ENCODE peak calls at places on chromosomes 12 and 14, in four cellular contexts. Q is esophagus squamous epithelium, L is AG09309, E is IMR-90. F is an unnamed sample.

GRCh38 chr14:81269100-81269978 is 48.6 kb upstream of the GTF2A1 start:
- DNase-seq in E (peak), L (no peak), Q (no peak), F (peak)

GRCh38 chr14:36028218-36028617 is 148.3 kb downstream of the PTCSC3 start:
- DNase-seq in E (no peak), L (no peak), Q (no peak), F (no peak)

GRCh38 chr14:41146391-41146790 is 460.3 kb upstream of the LRFN5 start:
- DNase-seq in E (no peak), L (no peak), Q (no peak), F (no peak)

GRCh38 chr12:14743061-14743460 is 46.7 kb upstream of the GUCY2C start:
- DNase-seq in E (no peak), L (no peak), Q (no peak), F (no peak)

GRCh38 chr12:106245767-106246166 is 2.1 kb downstream of the CKAP4 start:
- DNase-seq in L (no peak), Q (no peak), E (peak), F (no peak)

GRCh38 chr14:69612759-69613145 is 1.4 kb downstream of the SUSD6 start:
- DNase-seq in L (no peak), E (no peak), Q (no peak), F (no peak)

GRCh38 chr12:64569923-64570595 is 40.2 kb upstream of the RASSF3 start:
- DNase-seq in L (no peak), E (no peak), Q (no peak), F (no peak)

GRCh38 chr12:111041091-111041490 is 120.7 kb upstream of the MYL2 start:
- DNase-seq in L (no peak), Q (no peak), E (no peak), F (no peak)

GRCh38 chr12:45234134-45234865 is 18.4 kb downstream of the ANO6 start:
- DNase-seq in Q (no peak), L (peak), E (peak), F (no peak)

GRCh38 chr12:56256326-56256960 is 1.7 kb downstream of the ANKRD52 start:
- DNase-seq in E (peak), Q (no peak), L (no peak), F (no peak)

GRCh38 chr12:124512667-124513296 is 54.6 kb downstream of the NCOR2 start:
- DNase-seq in L (peak), E (peak), Q (no peak), F (no peak)

GRCh38 chr14:95095991-95096390 is 61.3 kb downstream of the DICER1 start:
- DNase-seq in Q (no peak), L (no peak), E (no peak), F (no peak)

GRCh38 chr14:64683264-64683663 is 21.0 kb upstream of the PLEKHG3 start:
- DNase-seq in Q (no peak), E (no peak), L (no peak), F (no peak)

GRCh38 chr14:34113051-34113511 is 162.2 kb upstream of the EGLN3 start:
- DNase-seq in L (peak), E (peak), Q (no peak), F (no peak)

GRCh38 chr12:127113945-127114344 is 1153.0 kb upstream of the TMEM132C start:
- DNase-seq in L (no peak), E (no peak), Q (no peak), F (no peak)

GRCh38 chr12:49932023-49932422 is 18.5 kb upstream of the AQP2 start:
- DNase-seq in E (no peak), Q (no peak), L (no peak), F (no peak)

GRCh38 chr12:26987634-26988424 is 26.4 kb downstream of the TM7SF3 start:
- DNase-seq in Q (no peak), E (peak), L (no peak), F (peak)

GRCh38 chr14:51202914-51203665 is 37.0 kb upstream of the TMX1 start:
- DNase-seq in Q (no peak), L (no peak), E (no peak), F (peak)

GRCh38 chr12:57191410-57191809 is 25.2 kb upstream of the NXPH4 start:
- DNase-seq in Q (no peak), L (no peak), E (no peak), F (no peak)

GRCh38 chr14:59474172-59474571 is 9.0 kb upstream of the GPR135 start:
- DNase-seq in L (no peak), E (peak), Q (no peak), F (no peak)

GRCh38 chr12:116524964-116525379 is 34.2 kb upstream of the MAP1LC3B2 start:
- DNase-seq in L (no peak), Q (no peak), E (peak), F (no peak)

GRCh38 chr14:49303952-49304516 is 282.1 kb downstream of the RPS29 start:
- DNase-seq in L (no peak), Q (no peak), E (peak), F (no peak)

GRCh38 chr12:90939382-90939781 is 15.6 kb downstream of the CCER1 start:
- DNase-seq in E (peak), Q (no peak), L (no peak), F (no peak)

GRCh38 chr12:90940872-90941499 is 14.0 kb downstream of the CCER1 start:
- DNase-seq in E (peak), L (peak), Q (no peak), F (peak)

GRCh38 chr12:90943248-90943647 is 11.7 kb downstream of the CCER1 start:
- DNase-seq in L (no peak), E (no peak), Q (no peak), F (no peak)

GRCh38 chr12:90947869-90948268 is 7.1 kb downstream of the CCER1 start:
- DNase-seq in E (no peak), L (no peak), Q (no peak), F (no peak)

GRCh38 chr12:90945070-90945649 is 9.8 kb downstream of the CCER1 start:
- DNase-seq in L (no peak), E (peak), Q (no peak), F (peak)
- TF ChIP-seq CTCF in L (peak), E (peak), Q (peak), F (peak)

GRCh38 chr14:77961853-77962580 is 162.1 kb downstream of the ADCK1 start:
- DNase-seq in L (no peak), Q (no peak), E (no peak), F (no peak)
- TF ChIP-seq CTCF in L (no peak), Q (no peak), E (no peak), F (no peak)

GRCh38 chr12:92735131-92735721 is 32.4 kb downstream of the PLEKHG7 start:
- DNase-seq in Q (no peak), E (peak), L (peak), F (no peak)
- TF ChIP-seq CTCF in Q (no peak), E (peak), L (peak), F (no peak)

GRCh38 chr12:131105351-131105735 is 151.6 kb downstream of the ADGRD1 start:
- DNase-seq in Q (no peak), L (no peak), E (no peak), F (no peak)
- TF ChIP-seq CTCF in Q (no peak), L (no peak), E (no peak), F (no peak)

DNA sequence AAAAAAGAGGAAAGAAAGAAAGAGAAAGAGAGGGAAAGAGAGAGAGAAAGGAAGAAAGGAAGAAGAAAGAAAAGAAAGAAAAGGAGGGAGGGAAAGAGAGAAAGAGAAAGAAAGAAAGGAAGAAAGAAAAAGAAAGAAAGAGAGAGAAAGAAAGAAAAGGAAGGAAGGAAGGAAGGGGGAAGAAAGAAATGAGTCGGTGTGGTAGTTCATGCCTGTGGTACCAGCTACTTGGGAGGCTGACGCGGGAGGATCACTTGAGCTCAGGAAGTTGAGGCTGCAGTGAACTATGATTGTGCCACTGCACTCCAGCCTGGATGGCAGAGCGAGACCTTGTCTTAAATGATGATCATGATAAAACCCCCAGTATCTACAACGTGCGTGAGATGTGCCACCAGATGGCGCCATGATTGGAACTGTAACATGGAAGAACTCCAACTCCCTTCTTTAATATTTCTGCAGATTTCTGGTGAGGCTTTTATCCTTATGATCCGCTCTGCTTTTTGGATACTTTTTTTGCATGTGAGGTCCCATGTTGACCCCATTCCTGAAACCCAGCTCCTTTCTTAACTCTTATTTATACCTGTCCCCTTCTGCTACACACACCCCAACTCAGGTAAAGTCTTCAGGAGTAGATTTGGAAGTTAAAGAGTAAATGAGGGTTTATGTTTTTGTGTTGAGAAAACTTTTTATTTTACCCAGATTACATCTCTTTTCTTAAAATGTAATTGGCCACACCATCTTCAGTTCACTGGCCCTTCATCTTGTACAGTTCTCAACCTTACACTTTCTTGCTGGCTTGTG is 25.6 kb downstream of the RNASE10 start:
- DNase-seq in E (peak), Q (peak), L (no peak), F (peak)
- TF ChIP-seq CTCF in E (peak), Q (peak), L (peak), F (peak)

GRCh38 chr12:30570206-30570890 is 125.3 kb downstream of the IPO8 start:
- DNase-seq in E (no peak), Q (no peak), L (no peak), F (no peak)
- TF ChIP-seq CTCF in E (no peak), Q (no peak), L (no peak), F (no peak)

GRCh38 chr12:68828669-68829068 is 20.7 kb downstream of the MDM2 start:
- DNase-seq in L (no peak), E (no peak), Q (no peak), F (no peak)
- TF ChIP-seq CTCF in L (no peak), E (no peak), Q (no peak), F (no peak)

GRCh38 chr14:54221971-54222370 is 174.8 kb upstream of the CDKN3 start:
- DNase-seq in L (no peak), E (no peak), Q (no peak), F (no peak)
- TF ChIP-seq CTCF in L (no peak), E (no peak), Q (no peak), F (no peak)

GRCh38 chr12:6534914-6535696 is 788 bp downstream of the GAPDH start:
- DNase-seq in L (no peak), E (peak), Q (no peak), F (peak)
- TF ChIP-seq CTCF in L (no peak), E (no peak), Q (no peak), F (no peak)

GRCh38 chr12:21500786-21501257 is 613 bp downstream of the RECQL start:
- DNase-seq in E (no peak), Q (no peak), L (no peak), F (no peak)
- TF ChIP-seq CTCF in E (no peak), Q (no peak), L (no peak), F (no peak)